ENCODE peak calls at places on chromosome 13, in nine cellular contexts. One of them, this sample, is unnamed. For H3K27me3 and H3K4me1, the result is how much of the 10 kb centered on the place peaks cover.

GRCh38 chr13:65660696-65661095 is 1569.4 kb downstream of the PCDH9 start:
- DNase-seq in transverse colon: no peak
- DNase-seq in endodermal cell: no peak
- DNase-seq in Peyer's patch: no peak
- DNase-seq in heart left ventricle: no peak
- DNase-seq in PC-9: no peak
- DNase-seq in lower lobe of right lung: no peak
- DNase-seq in IMR-90: peak
- DNase-seq in pancreas: no peak
- DNase-seq in this sample: no peak

GRCh38 chr13:42893346-42893745 is 98.7 kb downstream of the EPSTI1 start:
- DNase-seq in heart left ventricle: no peak
- DNase-seq in pancreas: no peak
- DNase-seq in lower lobe of right lung: no peak
- DNase-seq in transverse colon: no peak
- DNase-seq in endodermal cell: no peak
- DNase-seq in Peyer's patch: no peak
- DNase-seq in IMR-90: peak
- DNase-seq in PC-9: no peak
- DNase-seq in this sample: no peak

GRCh38 chr13:84430015-84430414 is 547.7 kb upstream of the SLITRK1 start:
- DNase-seq in Peyer's patch: no peak
- DNase-seq in PC-9: no peak
- DNase-seq in lower lobe of right lung: no peak
- DNase-seq in pancreas: no peak
- DNase-seq in endodermal cell: no peak
- DNase-seq in transverse colon: no peak
- DNase-seq in heart left ventricle: no peak
- DNase-seq in IMR-90: peak
- DNase-seq in this sample: no peak

GRCh38 chr13:22252281-22252830 is 581.5 kb downstream of the FGF9 start:
- DNase-seq in transverse colon: no peak
- DNase-seq in pancreas: no peak
- DNase-seq in endodermal cell: no peak
- DNase-seq in IMR-90: no peak
- DNase-seq in lower lobe of right lung: no peak
- DNase-seq in heart left ventricle: no peak
- DNase-seq in PC-9: no peak
- DNase-seq in Peyer's patch: no peak
- DNase-seq in this sample: no peak

GRCh38 chr13:104414771-104415170 is 1348.6 kb upstream of the SLC10A2 start:
- DNase-seq in IMR-90: no peak
- DNase-seq in PC-9: no peak
- DNase-seq in Peyer's patch: no peak
- DNase-seq in endodermal cell: no peak
- DNase-seq in heart left ventricle: no peak
- DNase-seq in transverse colon: no peak
- DNase-seq in lower lobe of right lung: no peak
- DNase-seq in pancreas: no peak
- DNase-seq in this sample: no peak

GRCh38 chr13:59906413-59907027 is 257.2 kb downstream of the DIAPH3 start:
- DNase-seq in endodermal cell: no peak
- DNase-seq in Peyer's patch: peak
- DNase-seq in transverse colon: no peak
- DNase-seq in IMR-90: peak
- DNase-seq in lower lobe of right lung: no peak
- DNase-seq in heart left ventricle: no peak
- DNase-seq in PC-9: no peak
- DNase-seq in pancreas: no peak
- DNase-seq in this sample: no peak

GRCh38 chr13:22893149-22893548 is 287.6 kb upstream of the SGCG start:
- DNase-seq in PC-9: no peak
- DNase-seq in endodermal cell: no peak
- DNase-seq in pancreas: no peak
- DNase-seq in heart left ventricle: no peak
- DNase-seq in transverse colon: no peak
- DNase-seq in lower lobe of right lung: no peak
- DNase-seq in Peyer's patch: no peak
- DNase-seq in IMR-90: no peak
- DNase-seq in this sample: no peak

GRCh38 chr13:79973533-79973963 is 367.4 kb downstream of the SPRY2 start:
- DNase-seq in transverse colon: peak
- DNase-seq in lower lobe of right lung: no peak
- DNase-seq in endodermal cell: no peak
- DNase-seq in Peyer's patch: peak
- DNase-seq in heart left ventricle: peak
- DNase-seq in PC-9: no peak
- DNase-seq in pancreas: no peak
- DNase-seq in IMR-90: no peak
- DNase-seq in this sample: no peak

GRCh38 chr13:99647593-99647980 is 146.3 kb downstream of the TM9SF2 start:
- DNase-seq in transverse colon: no peak
- DNase-seq in lower lobe of right lung: no peak
- DNase-seq in pancreas: no peak
- DNase-seq in IMR-90: no peak
- DNase-seq in endodermal cell: no peak
- DNase-seq in heart left ventricle: no peak
- DNase-seq in Peyer's patch: no peak
- DNase-seq in PC-9: no peak
- DNase-seq in this sample: peak

GRCh38 chr13:30486230-30487074 is 20.7 kb upstream of the HMGB1 start:
- DNase-seq in endodermal cell: peak
- DNase-seq in transverse colon: peak
- DNase-seq in lower lobe of right lung: no peak
- DNase-seq in heart left ventricle: no peak
- DNase-seq in Peyer's patch: no peak
- DNase-seq in PC-9: peak
- DNase-seq in IMR-90: no peak
- DNase-seq in pancreas: no peak
- DNase-seq in this sample: peak

GRCh38 chr13:100125946-100126345 is 37.1 kb downstream of the PCCA start:
- DNase-seq in Peyer's patch: no peak
- DNase-seq in PC-9: no peak
- DNase-seq in lower lobe of right lung: no peak
- DNase-seq in pancreas: no peak
- DNase-seq in heart left ventricle: no peak
- DNase-seq in transverse colon: no peak
- DNase-seq in endodermal cell: no peak
- DNase-seq in IMR-90: no peak
- DNase-seq in this sample: no peak

DNA sequence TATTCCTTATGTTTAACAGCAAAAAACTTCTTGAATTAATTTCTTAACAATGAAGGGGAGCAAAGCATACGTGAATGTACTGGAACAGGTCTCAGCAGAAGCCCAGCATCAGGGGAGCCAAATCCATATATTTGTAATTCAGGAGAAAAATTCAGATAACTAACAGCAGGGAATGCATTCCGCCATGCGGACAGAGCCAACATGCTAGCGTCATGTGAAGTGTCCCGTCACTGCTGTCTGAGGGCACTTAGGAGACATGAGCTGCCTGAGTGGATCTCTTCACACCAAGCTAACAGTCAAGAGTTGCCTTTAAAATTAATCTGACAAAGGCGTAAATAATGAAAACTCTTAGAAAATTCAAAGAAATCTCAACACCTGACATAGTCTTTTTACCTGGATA is 6.4 kb downstream of the AMER2 start:
- DNase-seq in Peyer's patch: no peak
- DNase-seq in endodermal cell: no peak
- DNase-seq in IMR-90: no peak
- DNase-seq in heart left ventricle: no peak
- DNase-seq in transverse colon: no peak
- DNase-seq in lower lobe of right lung: no peak
- DNase-seq in pancreas: no peak
- DNase-seq in PC-9: no peak
- DNase-seq in this sample: no peak
- H3K27me3 ChIP-seq in Peyer's patch: under half
- H3K27me3 ChIP-seq in endodermal cell: under half
- H3K27me3 ChIP-seq in IMR-90: under half
- H3K27me3 ChIP-seq in heart left ventricle: under half
- H3K27me3 ChIP-seq in transverse colon: under half
- H3K27me3 ChIP-seq in lower lobe of right lung: under half
- H3K27me3 ChIP-seq in pancreas: under half
- H3K27me3 ChIP-seq in PC-9: under half
- H3K27me3 ChIP-seq in this sample: under half

GRCh38 chr13:98032168-98032567 is 78.7 kb downstream of the IPO5 start:
- DNase-seq in transverse colon: no peak
- DNase-seq in Peyer's patch: no peak
- DNase-seq in lower lobe of right lung: no peak
- DNase-seq in IMR-90: no peak
- DNase-seq in endodermal cell: no peak
- DNase-seq in heart left ventricle: no peak
- DNase-seq in PC-9: no peak
- DNase-seq in pancreas: no peak
- DNase-seq in this sample: no peak

GRCh38 chr13:98025480-98026025 is 72.1 kb downstream of the IPO5 start:
- DNase-seq in endodermal cell: no peak
- DNase-seq in IMR-90: peak
- DNase-seq in pancreas: no peak
- DNase-seq in transverse colon: no peak
- DNase-seq in Peyer's patch: no peak
- DNase-seq in heart left ventricle: no peak
- DNase-seq in lower lobe of right lung: no peak
- DNase-seq in PC-9: no peak
- DNase-seq in this sample: no peak

GRCh38 chr13:98022210-98022609 is 68.7 kb downstream of the IPO5 start:
- DNase-seq in transverse colon: no peak
- DNase-seq in lower lobe of right lung: no peak
- DNase-seq in Peyer's patch: no peak
- DNase-seq in heart left ventricle: no peak
- DNase-seq in endodermal cell: no peak
- DNase-seq in IMR-90: peak
- DNase-seq in PC-9: no peak
- DNase-seq in pancreas: no peak
- DNase-seq in this sample: no peak

DNA sequence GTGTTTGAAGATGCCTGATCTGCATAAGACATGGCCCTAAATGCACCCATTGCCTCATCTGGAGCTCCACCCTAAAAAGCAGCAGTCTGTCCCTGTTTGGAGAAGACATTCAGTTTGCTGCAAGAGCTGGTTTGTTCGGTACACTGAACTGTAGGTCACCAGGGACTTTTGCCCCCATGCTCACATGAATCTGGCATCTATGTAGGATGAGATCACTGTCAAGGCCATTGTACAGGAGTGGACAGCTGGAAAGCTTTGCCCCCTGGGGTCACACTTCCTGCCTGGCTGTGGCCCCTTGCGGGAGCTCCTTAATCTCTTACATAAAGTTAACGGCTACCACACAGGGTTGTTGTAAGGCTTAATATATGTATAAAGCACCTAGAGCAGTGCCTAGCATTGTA is 73.0 kb downstream of the IPO5 start:
- DNase-seq in PC-9: no peak
- DNase-seq in endodermal cell: peak
- DNase-seq in lower lobe of right lung: no peak
- DNase-seq in pancreas: no peak
- DNase-seq in heart left ventricle: no peak
- DNase-seq in Peyer's patch: no peak
- DNase-seq in IMR-90: peak
- DNase-seq in transverse colon: no peak
- DNase-seq in this sample: no peak
- H3K27ac ChIP-seq in PC-9: no peak
- H3K27ac ChIP-seq in endodermal cell: no peak
- H3K27ac ChIP-seq in lower lobe of right lung: no peak
- H3K27ac ChIP-seq in pancreas: no peak
- H3K27ac ChIP-seq in heart left ventricle: no peak
- H3K27ac ChIP-seq in Peyer's patch: no peak
- H3K27ac ChIP-seq in IMR-90: no peak
- H3K27ac ChIP-seq in transverse colon: no peak
- H3K27ac ChIP-seq in this sample: no peak

DNA sequence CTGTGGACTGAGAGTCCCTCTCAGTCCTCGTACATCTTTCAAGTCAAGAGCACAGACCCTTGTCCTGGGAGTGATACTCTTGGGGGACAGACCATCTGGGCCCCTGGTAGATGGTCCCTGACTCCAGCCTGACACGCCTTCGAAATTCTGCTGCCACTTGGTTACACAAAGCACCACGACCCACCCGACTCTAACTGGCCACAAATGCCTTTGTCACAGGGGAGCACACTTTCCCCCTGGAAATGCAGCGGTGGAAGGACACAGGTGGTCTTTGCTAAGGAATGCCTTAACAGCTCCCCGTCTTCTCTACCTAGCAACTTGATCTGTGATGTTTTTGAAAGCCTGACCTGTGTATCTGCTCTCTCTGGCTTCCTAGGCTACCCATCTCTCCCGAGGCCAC is 13.8 kb upstream of the DHRS12 start:
- DNase-seq in lower lobe of right lung: no peak
- DNase-seq in pancreas: no peak
- DNase-seq in IMR-90: no peak
- DNase-seq in endodermal cell: no peak
- DNase-seq in Peyer's patch: no peak
- DNase-seq in heart left ventricle: no peak
- DNase-seq in PC-9: no peak
- DNase-seq in transverse colon: no peak
- DNase-seq in this sample: no peak
- H3K4me1 ChIP-seq in lower lobe of right lung: under half
- H3K4me1 ChIP-seq in pancreas: under half
- H3K4me1 ChIP-seq in IMR-90: under half
- H3K4me1 ChIP-seq in endodermal cell: under half
- H3K4me1 ChIP-seq in Peyer's patch: under half
- H3K4me1 ChIP-seq in heart left ventricle: under half
- H3K4me1 ChIP-seq in PC-9: under half
- H3K4me1 ChIP-seq in transverse colon: under half
- H3K4me1 ChIP-seq in this sample: under half

GRCh38 chr13:20221772-20222171 is 10.3 kb downstream of the GJB6 start:
- DNase-seq in IMR-90: no peak
- DNase-seq in endodermal cell: no peak
- DNase-seq in heart left ventricle: no peak
- DNase-seq in lower lobe of right lung: peak
- DNase-seq in pancreas: no peak
- DNase-seq in PC-9: no peak
- DNase-seq in transverse colon: no peak
- DNase-seq in Peyer's patch: no peak
- DNase-seq in this sample: no peak

GRCh38 chr13:20219585-20219984 is 12.5 kb downstream of the GJB6 start:
- DNase-seq in transverse colon: no peak
- DNase-seq in lower lobe of right lung: no peak
- DNase-seq in endodermal cell: no peak
- DNase-seq in Peyer's patch: no peak
- DNase-seq in pancreas: no peak
- DNase-seq in heart left ventricle: no peak
- DNase-seq in IMR-90: no peak
- DNase-seq in PC-9: no peak
- DNase-seq in this sample: no peak

GRCh38 chr13:20222553-20222952 is 9.6 kb downstream of the GJB6 start:
- DNase-seq in transverse colon: no peak
- DNase-seq in PC-9: no peak
- DNase-seq in Peyer's patch: no peak
- DNase-seq in heart left ventricle: no peak
- DNase-seq in lower lobe of right lung: no peak
- DNase-seq in pancreas: no peak
- DNase-seq in endodermal cell: no peak
- DNase-seq in IMR-90: no peak
- DNase-seq in this sample: no peak

DNA sequence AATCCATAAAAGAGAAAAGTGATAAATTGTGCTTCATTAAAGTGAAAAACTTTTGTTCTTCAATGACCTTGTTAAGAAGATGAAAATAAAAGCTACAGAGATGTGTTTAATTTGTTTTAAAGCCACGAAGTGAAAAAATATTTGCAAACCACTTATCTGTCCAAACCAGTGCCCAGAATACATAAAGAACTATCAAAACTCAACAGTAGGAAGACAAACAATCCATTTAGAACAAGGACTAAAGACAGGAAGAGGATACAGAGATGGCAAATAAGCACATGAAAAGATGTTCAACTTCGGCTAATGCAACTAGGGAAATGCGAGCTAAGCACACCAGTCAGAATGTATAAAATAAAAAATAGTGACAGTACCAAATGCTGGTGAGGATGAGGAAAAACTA is 15.0 kb downstream of the GJB6 start:
- DNase-seq in IMR-90: no peak
- DNase-seq in lower lobe of right lung: no peak
- DNase-seq in endodermal cell: no peak
- DNase-seq in Peyer's patch: no peak
- DNase-seq in heart left ventricle: no peak
- DNase-seq in PC-9: no peak
- DNase-seq in pancreas: no peak
- DNase-seq in transverse colon: no peak
- DNase-seq in this sample: no peak
- H3K27me3 ChIP-seq in IMR-90: under half
- H3K27me3 ChIP-seq in lower lobe of right lung: under half
- H3K27me3 ChIP-seq in endodermal cell: under half
- H3K27me3 ChIP-seq in Peyer's patch: under half
- H3K27me3 ChIP-seq in heart left ventricle: under half
- H3K27me3 ChIP-seq in PC-9: under half
- H3K27me3 ChIP-seq in pancreas: under half
- H3K27me3 ChIP-seq in transverse colon: under half
- H3K27me3 ChIP-seq in this sample: under half